ENCODE peak calls at places on chromosomes 1 and 21, in six cellular contexts. A is EH, B is GM13977, Z is GM23248, P is iris pigment epithelial cell, K is EL. M is an unnamed sample.

GRCh38 chr1:247385283-247385682 is 30.7 kb upstream of the NLRP3 start:
- DNase-seq in B (no peak), P (peak), K (no peak), A (peak), Z (peak), M (no peak)

GRCh38 chr1:245671349-245671748 is 516.6 kb downstream of the KIF26B start:
- DNase-seq in K (no peak), Z (no peak), P (no peak), B (no peak), A (no peak), M (no peak)

GRCh38 chr1:153771241-153771640 is 4.0 kb upstream of the SLC27A3 start:
- DNase-seq in P (no peak), A (no peak), B (no peak), Z (no peak), K (no peak), M (no peak)

GRCh38 chr21:34129971-34130597 is 56.7 kb downstream of the MRPS6 start:
- DNase-seq in B (no peak), A (peak), P (peak), Z (peak), K (peak), M (no peak)

GRCh38 chr1:165525708-165526107 is 18.1 kb upstream of the LRRC52 start:
- DNase-seq in B (no peak), K (no peak), P (no peak), A (no peak), Z (no peak), M (no peak)

GRCh38 chr1:58584082-58584895 is 7.2 kb upstream of the TACSTD2 start:
- DNase-seq in K (peak), Z (peak), P (peak), A (peak), B (peak), M (peak)

GRCh38 chr1:201488817-201489581 is 17.9 kb downstream of the CSRP1 start:
- DNase-seq in A (peak), K (peak), Z (peak), B (no peak), P (peak), M (peak)

GRCh38 chr1:37660646-37661045 is 26.0 kb upstream of the RSPO1 start:
- DNase-seq in B (no peak), Z (no peak), P (no peak), K (no peak), A (no peak), M (no peak)

GRCh38 chr1:101128211-101128727 is 102.7 kb upstream of the DPH5 start:
- DNase-seq in A (no peak), B (peak), K (no peak), P (no peak), Z (no peak), M (no peak)

GRCh38 chr1:219159946-219160645 is 13.6 kb upstream of the LYPLAL1 start:
- DNase-seq in A (peak), P (no peak), Z (peak), B (no peak), K (no peak), M (no peak)

M was measured in T1000.